ENCODE peak calls at places on chromosomes 3 and 15, in six cellular contexts. B is A549, J is HEK293T, Z is IMR-90, L is HepG2, W is GM12878. C is an unnamed sample.

GRCh38 chr15:48330045-48330840 is 986 bp upstream of the DUT start:
- DNase-seq in Z (peak), B (no peak), L (no peak), J (no peak), W (no peak), C (no peak)

GRCh38 chr3:14461748-14462324 is 59.4 kb downstream of the SLC6A6 start:
- DNase-seq in J (peak), W (no peak), B (peak), L (peak), Z (peak), C (peak)

GRCh38 chr3:17473761-17474160 is 268.7 kb downstream of the TBC1D5 start:
- DNase-seq in Z (peak), L (no peak), B (peak), J (no peak), W (no peak), C (no peak)

GRCh38 chr15:28783466-28783865 is 65.0 kb downstream of the GOLGA6L7 start:
- DNase-seq in Z (no peak), W (no peak), B (no peak), L (no peak), J (no peak), C (no peak)

GRCh38 chr15:52076889-52077781 is 35.4 kb downstream of the BCL2L10 start:
- DNase-seq in B (peak), W (peak), Z (peak), L (peak), J (no peak), C (no peak)

GRCh38 chr3:141181819-141182218 is 49.8 kb upstream of the PXYLP1 start:
- DNase-seq in Z (no peak), L (no peak), W (no peak), B (no peak), J (no peak), C (no peak)

GRCh38 chr15:42151736-42152135 is 4.7 kb downstream of the PLA2G4F start:
- DNase-seq in L (no peak), B (no peak), Z (no peak), W (no peak), J (no peak), C (no peak)

GRCh38 chr3:197308591-197308990 is 10.2 kb upstream of the DLG1 start:
- DNase-seq in L (no peak), B (no peak), W (no peak), J (no peak), Z (peak), C (no peak)

GRCh38 chr15:51103330-51103729 is 8.6 kb upstream of the TNFAIP8L3 start:
- DNase-seq in W (no peak), Z (peak), B (no peak), J (no peak), L (no peak), C (no peak)

GRCh38 chr3:177646749-177647148 is 449.5 kb upstream of the TBL1XR1 start:
- DNase-seq in Z (no peak), B (no peak), L (no peak), J (no peak), W (no peak), C (no peak)

GRCh38 chr3:976021-976420 is 116.8 kb upstream of the CNTN6 start:
- DNase-seq in Z (no peak), W (no peak), B (no peak), J (no peak), L (no peak), C (no peak)

GRCh38 chr3:12465151-12465795 is 19.0 kb upstream of the TSEN2 start:
- DNase-seq in W (no peak), L (no peak), B (no peak), Z (no peak), J (no peak), C (no peak)

GRCh38 chr3:157752952-157753351 is 249.7 kb upstream of the VEPH1 start:
- DNase-seq in J (no peak), B (no peak), Z (no peak), W (no peak), L (no peak), C (no peak)

GRCh38 chr3:53161345-53161819 is 373 bp downstream of the PRKCD start:
- DNase-seq in Z (no peak), L (no peak), J (peak), B (no peak), W (no peak), C (peak)

GRCh38 chr3:160676547-160677303 is at the start of gene ARL14:
- DNase-seq in W (no peak), Z (peak), J (no peak), B (peak), L (peak), C (no peak)

GRCh38 chr15:101614001-101614585 is 38.1 kb downstream of the TM2D3 start:
- DNase-seq in J (no peak), B (no peak), L (no peak), W (no peak), Z (no peak), C (no peak)

GRCh38 chr3:31755911-31756658 is 223.4 kb downstream of the STT3B start:
- DNase-seq in B (no peak), Z (no peak), L (no peak), J (no peak), W (no peak), C (no peak)

GRCh38 chr3:122572940-122573412 is 4.5 kb upstream of the PARP15 start:
- DNase-seq in L (peak), J (no peak), Z (peak), W (peak), B (peak), C (no peak)

GRCh38 chr15:53978248-53978906 is at the start of gene UNC13C:
- DNase-seq in L (peak), Z (no peak), B (peak), W (no peak), J (peak), C (no peak)
- TF ChIP-seq BHLHE40 in L (no peak), Z (no peak), B (no peak), W (peak), J (no peak), C (no peak)

GRCh38 chr15:58147151-58147550 is 9.0 kb downstream of the AQP9 start:
- DNase-seq in J (no peak), L (no peak), Z (no peak), B (no peak), W (no peak), C (no peak)
- TF ChIP-seq BHLHE40 in J (no peak), L (no peak), Z (no peak), B (no peak), W (no peak), C (no peak)

GRCh38 chr3:171949559-171949958 is 89.8 kb upstream of the FNDC3B start:
- DNase-seq in Z (no peak), B (no peak), L (no peak), J (no peak), W (no peak), C (no peak)
- TF ChIP-seq BHLHE40 in Z (no peak), B (no peak), L (no peak), J (no peak), W (no peak), C (no peak)

GRCh38 chr3:39250116-39250747 is 29.6 kb downstream of the CX3CR1 start:
- DNase-seq in W (no peak), L (no peak), J (no peak), Z (no peak), B (no peak), C (no peak)
- TF ChIP-seq BHLHE40 in W (no peak), L (no peak), J (no peak), Z (no peak), B (no peak), C (no peak)

DNA sequence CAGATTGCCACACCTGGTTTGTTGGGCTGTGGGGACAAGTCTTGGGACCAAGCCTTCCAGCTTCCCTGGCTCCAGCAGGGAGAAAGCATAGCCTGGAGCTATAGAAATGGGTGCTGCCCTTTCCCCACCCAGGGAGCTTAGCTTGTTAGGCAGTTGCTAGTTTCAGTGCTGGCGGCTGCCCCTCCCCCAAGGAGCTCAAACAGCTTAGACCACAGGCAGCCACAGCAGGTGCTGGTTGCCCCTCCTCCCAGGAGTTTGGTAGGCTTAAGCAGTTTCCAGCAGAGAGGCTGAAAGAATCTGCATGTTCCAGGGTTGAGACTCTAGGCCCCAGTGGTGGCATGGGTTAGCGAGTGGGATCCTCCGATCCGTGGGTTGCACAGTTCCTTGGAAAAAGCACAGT is 889.7 kb downstream of the IGSF11 start:
- DNase-seq in W (no peak), L (no peak), J (no peak), B (no peak), Z (no peak), C (no peak)
- TF ChIP-seq BHLHE40 in W (no peak), L (no peak), J (no peak), B (no peak), Z (no peak), C (no peak)

GRCh38 chr15:31014608-31014925 is 23.1 kb upstream of the MTMR10 start:
- DNase-seq in B (no peak), L (no peak), W (no peak), J (no peak), Z (no peak), C (no peak)

GRCh38 chr15:31019986-31020385 is 28.6 kb upstream of the MTMR10 start:
- DNase-seq in B (no peak), J (no peak), Z (no peak), W (no peak), L (no peak), C (no peak)

GRCh38 chr15:31012455-31012854 is 21.0 kb upstream of the MTMR10 start:
- DNase-seq in B (no peak), L (no peak), Z (no peak), J (no peak), W (no peak), C (no peak)

GRCh38 chr15:31013863-31014607 is 22.6 kb upstream of the MTMR10 start:
- DNase-seq in W (peak), Z (no peak), B (no peak), L (peak), J (no peak), C (no peak)

DNA sequence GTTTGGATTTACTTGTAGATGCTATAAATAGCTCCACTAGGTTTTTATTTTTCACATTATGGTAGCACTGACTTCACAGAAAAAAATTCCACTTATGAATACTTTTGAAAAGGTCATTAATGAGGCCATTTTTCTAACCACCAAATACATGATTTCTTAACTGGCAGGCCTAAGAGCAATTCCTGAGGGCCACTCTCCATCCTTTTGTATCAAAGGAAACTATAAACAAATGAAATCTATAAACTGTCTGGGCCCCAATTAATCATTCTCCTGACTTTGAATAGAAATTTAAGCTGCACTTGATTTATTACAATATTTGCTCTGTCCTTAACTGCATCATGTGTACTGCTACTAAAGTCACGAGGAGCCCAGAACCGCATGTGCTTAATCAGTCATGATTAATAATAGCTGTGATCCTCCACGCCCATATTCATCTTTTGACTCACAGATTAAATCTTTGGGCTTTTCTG is 25.1 kb upstream of the MTMR10 start:
- DNase-seq in J (no peak), W (no peak), L (no peak), B (no peak), Z (peak), C (no peak)
- TF ChIP-seq BHLHE40 in J (no peak), W (no peak), L (no peak), B (no peak), Z (peak), C (no peak)

GRCh38 chr3:30680789-30681188 is 74.4 kb downstream of the TGFBR2 start:
- DNase-seq in L (no peak), B (no peak), Z (no peak), W (no peak), J (no peak), C (no peak)
- TF ChIP-seq BHLHE40 in L (no peak), B (no peak), Z (no peak), W (no peak), J (no peak), C (no peak)

GRCh38 chr3:57758686-57759085 is 2.6 kb downstream of the SLMAP start:
- DNase-seq in J (no peak), W (no peak), L (no peak), Z (peak), B (no peak), C (no peak)
- TF ChIP-seq BHLHE40 in J (no peak), W (no peak), L (no peak), Z (no peak), B (no peak), C (no peak)

C was measured in K562.